ENCODE peak calls at places on chromosomes 12 and 14, in five cellular contexts. K is A549, P is T-helper 22 cell, B is 8988T, U is NCI-H1105. S is an unnamed sample.

GRCh38 chr12:110929818-110930217 is 9.4 kb upstream of the MYL2 start:
- DNase-seq in U (no peak), K (no peak), B (no peak), P (no peak), S (no peak)

GRCh38 chr12:51189790-51190355 is 16.9 kb upstream of the TFCP2 start:
- DNase-seq in U (no peak), P (no peak), B (no peak), K (no peak), S (no peak)

GRCh38 chr12:131445184-131445974 is 265.5 kb upstream of the SFSWAP start:
- DNase-seq in B (no peak), P (no peak), K (no peak), U (no peak), S (no peak)

GRCh38 chr14:91361236-91361811 is 56.3 kb downstream of the CCDC88C start:
- DNase-seq in K (no peak), B (no peak), P (no peak), U (no peak), S (no peak)

GRCh38 chr14:71245659-71246361 is 338.6 kb downstream of the PCNX1 start:
- DNase-seq in K (no peak), P (no peak), U (no peak), B (no peak), S (no peak)

GRCh38 chr14:100446572-100446971 is 123.4 kb downstream of the SLC25A47 start:
- DNase-seq in K (peak), P (no peak), U (peak), B (no peak), S (no peak)

GRCh38 chr12:130880411-130880885 is 8.6 kb downstream of the RAN start:
- DNase-seq in K (no peak), P (no peak), B (no peak), U (no peak), S (no peak)

GRCh38 chr12:112458330-112458729 is 39.6 kb downstream of the PTPN11 start:
- DNase-seq in P (no peak), B (no peak), U (no peak), K (no peak), S (no peak)

GRCh38 chr14:104135904-104136471 is 2.4 kb upstream of the KIF26A start:
- DNase-seq in P (no peak), U (no peak), K (no peak), B (no peak), S (no peak)

GRCh38 chr12:93378373-93379310 is 917 bp downstream of the NUDT4 start:
- DNase-seq in U (peak), P (peak), K (peak), B (peak), S (no peak)

GRCh38 chr14:91245029-91245428 is 525 bp upstream of the GPR68 start:
- DNase-seq in U (no peak), B (no peak), P (peak), K (no peak), S (no peak)

GRCh38 chr12:89493650-89494302 is 30.8 kb downstream of the GALNT4 start:
- DNase-seq in K (no peak), U (no peak), P (no peak), B (no peak), S (no peak)

GRCh38 chr12:122860854-122861585 is 25.8 kb downstream of the HIP1R start:
- DNase-seq in P (no peak), U (no peak), K (no peak), B (no peak), S (no peak)

GRCh38 chr12:49094104-49094948 is at the start of gene DHH:
- DNase-seq in B (peak), K (no peak), U (peak), P (no peak), S (no peak)

GRCh38 chr12:66288121-66288520 is 14.2 kb upstream of the HELB start:
- DNase-seq in K (no peak), U (no peak), B (no peak), P (peak), S (no peak)

GRCh38 chr12:109492371-109492770 is 14.9 kb downstream of the UBE3B start:
- DNase-seq in U (no peak), P (no peak), K (no peak), B (no peak), S (no peak)

GRCh38 chr14:88026890-88027289 is 22.0 kb downstream of the GPR65 start:
- DNase-seq in P (no peak), K (no peak), B (no peak), U (no peak), S (no peak)

GRCh38 chr12:121776190-121777098 is 17.0 kb downstream of the RHOF start:
- DNase-seq in K (peak), B (peak), U (peak), P (peak), S (peak)

S was measured in NCI-H2107.